ENCODE peak calls at places on chromosomes 2 and 18, in seven cellular contexts. X is NCI-H1436; Y is CD8-positive, alpha-beta memory T cell; C is adrenal gland; L is stimulated activated CD4-positive, alpha-beta T cell treated with anti-CD3 and anti-CD28 coated beads, Interleukin-12 subunit alpha, Interleukin-12 subunit beta, amount 100 ng/mL, for 48 hours; F is AML-193; S is NCI-H524. I is an unnamed sample.

GRCh38 chr2:221943078-221943810 is 355.6 kb downstream of the PAX3 start:
- DNase-seq in X (no peak), Y (no peak), C (peak; percentile 88), L (no peak), F (no peak), S (no peak), I (peak; percentile 8)

GRCh38 chr2:24517247-24517646 is 26.2 kb downstream of the NCOA1 start:
- DNase-seq in X (no peak), Y (no peak), C (no peak), L (no peak), F (no peak), S (no peak), I (no peak)

GRCh38 chr2:102065675-102066252 is 74.0 kb downstream of the IL1R2 start:
- DNase-seq in X (no peak), Y (no peak), C (no peak), L (no peak), F (no peak), S (no peak), I (no peak)

GRCh38 chr2:122074201-122074600 is 318.8 kb downstream of the TSN start:
- DNase-seq in X (no peak), Y (no peak), C (no peak), L (no peak), F (no peak), S (no peak), I (no peak)

GRCh38 chr2:174210861-174211260 is 37.5 kb downstream of the OLA1 start:
- DNase-seq in X (no peak), Y (no peak), C (no peak), L (no peak), F (no peak), S (no peak), I (no peak)

GRCh38 chr18:68263481-68263880 is 451.4 kb downstream of the TMX3 start:
- DNase-seq in X (no peak), Y (no peak), C (no peak), L (no peak), F (no peak), S (no peak), I (peak; percentile 28)

GRCh38 chr2:124836415-124836814 is 811.3 kb downstream of the CNTNAP5 start:
- DNase-seq in X (no peak), Y (no peak), C (no peak), L (no peak), F (no peak), S (no peak), I (peak; percentile 37)

GRCh38 chr2:62195421-62196277 is at the start of gene B3GNT2:
- DNase-seq in X (peak; percentile 52), Y (peak; percentile 82), C (peak; percentile 83), L (peak; percentile 69), F (peak; percentile 63), S (no peak), I (peak; percentile 92)

GRCh38 chr2:11409184-11409959 is 56.6 kb downstream of the E2F6 start:
- DNase-seq in X (no peak), Y (no peak), C (no peak), L (no peak), F (no peak), S (no peak), I (peak; percentile 45)

GRCh38 chr18:46894124-46894523 is 23.2 kb downstream of the PIAS2 start:
- DNase-seq in X (no peak), Y (no peak), C (no peak), L (no peak), F (no peak), S (no peak), I (no peak)

GRCh38 chr2:54775710-54776109 is 52.2 kb downstream of the EML6 start:
- DNase-seq in X (no peak), Y (no peak), C (no peak), L (no peak), F (no peak), S (no peak), I (no peak)

GRCh38 chr2:155310589-155310988 is 612.1 kb downstream of the KCNJ3 start:
- DNase-seq in X (peak; percentile 11), Y (no peak), C (no peak), L (no peak), F (peak; percentile 42), S (no peak), I (peak; percentile 1)

GRCh38 chr18:42290318-42291307 is 335.6 kb downstream of the PIK3C3 start:
- DNase-seq in X (no peak), Y (no peak), C (peak; percentile 25), L (no peak), F (no peak), S (no peak), I (no peak)